ENCODE peak calls at places on chromosomes 6 and 20, in six cellular contexts. Y is nephron progenitor cell, M is endothelial cell, B is ovary, T is heart right ventricle, W is cardiac muscle cell. Q is an unnamed sample.

GRCh38 chr6:120735641-120736040 is 598.6 kb downstream of the TBC1D32 start:
- DNase-seq in Y (no peak), M (no peak), B (no peak), T (no peak), W (no peak), Q (no peak)

GRCh38 chr6:3317741-3318211 is 59.0 kb downstream of the PSMG4 start:
- DNase-seq in Y (no peak), M (no peak), B (no peak), T (no peak), W (no peak), Q (no peak)

GRCh38 chr6:44059359-44060342 is 67.6 kb downstream of the MRPL14 start:
- DNase-seq in Y (no peak), M (no peak), B (no peak), T (no peak), W (no peak), Q (peak; percentile 66)

GRCh38 chr6:118967239-118967638 is 32.3 kb upstream of the MCM9 start:
- DNase-seq in Y (no peak), M (no peak), B (no peak), T (no peak), W (no peak), Q (no peak)

GRCh38 chr20:37833172-37833915 is 69.6 kb upstream of the VSTM2L start:
- DNase-seq in Y (no peak), M (no peak), B (no peak), T (no peak), W (no peak), Q (no peak)

GRCh38 chr20:8365634-8366033 is 233.6 kb downstream of the PLCB1 start:
- DNase-seq in Y (no peak), M (no peak), B (no peak), T (no peak), W (no peak), Q (no peak)

GRCh38 chr6:67184405-67184804 is 1450.7 kb upstream of the ADGRB3 start:
- DNase-seq in Y (no peak), M (no peak), B (no peak), T (no peak), W (no peak), Q (no peak)

GRCh38 chr20:54347216-54347833 is 128.1 kb upstream of the DOK5 start:
- DNase-seq in Y (no peak), M (no peak), B (no peak), T (no peak), W (no peak), Q (no peak)

GRCh38 chr6:5174756-5175155 is 86.0 kb downstream of the LYRM4 start:
- DNase-seq in Y (no peak), M (no peak), B (no peak), T (no peak), W (no peak), Q (no peak)

GRCh38 chr6:14337157-14337556 is 219.6 kb downstream of the CD83 start:
- DNase-seq in Y (no peak), M (no peak), B (no peak), T (no peak), W (no peak), Q (no peak)

GRCh38 chr20:37518059-37518458 is 3.0 kb upstream of the NNAT start:
- DNase-seq in Y (no peak), M (no peak), B (no peak), T (no peak), W (no peak), Q (no peak)

GRCh38 chr6:44056392-44057237 is 70.6 kb downstream of the MRPL14 start:
- DNase-seq in Y (no peak), M (no peak), B (no peak), T (peak; percentile 74), W (no peak), Q (peak; percentile 72)

GRCh38 chr6:1100269-1100668 is 211.6 kb upstream of the FOXQ1 start:
- DNase-seq in Y (no peak), M (no peak), B (no peak), T (no peak), W (no peak), Q (no peak)
- TF ChIP-seq CTCF in Y (no peak), M (no peak), B (no peak), T (no peak), W (no peak), Q (no peak)

GRCh38 chr6:62891065-62891647 is 320.1 kb upstream of the FKBP1C start:
- DNase-seq in Y (no peak), M (no peak), B (no peak), T (no peak), W (peak; percentile 41), Q (no peak)
- TF ChIP-seq CTCF in Y (peak; percentile 56), M (peak; percentile 85), B (no peak), T (peak; percentile 16), W (peak; percentile 5), Q (no peak)

GRCh38 chr20:22581437-22582385 is 2.7 kb downstream of the FOXA2 start:
- DNase-seq in Y (peak; percentile 25), M (no peak), B (no peak), T (no peak), W (no peak), Q (no peak)

GRCh38 chr20:22582386-22582959 is 1.9 kb downstream of the FOXA2 start:
- DNase-seq in Y (no peak), M (peak; percentile 23), B (no peak), T (no peak), W (no peak), Q (no peak)

GRCh38 chr20:22583773-22584629 is at the start of gene FOXA2:
- DNase-seq in Y (peak; percentile 42), M (no peak), B (no peak), T (no peak), W (peak; percentile 10), Q (no peak)

GRCh38 chr20:22584630-22584921 is 204 bp upstream of the FOXA2 start:
- DNase-seq in Y (peak; percentile 32), M (no peak), B (no peak), T (no peak), W (no peak), Q (no peak)

GRCh38 chr20:22582960-22583772 is 1.2 kb downstream of the FOXA2 start:
- DNase-seq in Y (peak; percentile 49), M (peak; percentile 24), B (no peak), T (no peak), W (peak; percentile 20), Q (no peak)
- TF ChIP-seq CTCF in Y (no peak), M (no peak), B (no peak), T (no peak), W (no peak), Q (no peak)

GRCh38 chr6:32622545-32623401 is 14.4 kb upstream of the HLA-DQA1 start:
- DNase-seq in Y (peak; percentile 35), M (peak; percentile 7), B (no peak), T (no peak), W (peak; percentile 69), Q (no peak)
- TF ChIP-seq CTCF in Y (peak; percentile 63), M (no peak), B (no peak), T (peak; percentile 40), W (peak; percentile 41), Q (peak; percentile 35)

GRCh38 chr20:25066386-25066785 is 8.4 kb upstream of the ACSS1 start:
- DNase-seq in Y (no peak), M (no peak), B (no peak), T (no peak), W (no peak), Q (no peak)

GRCh38 chr20:25065044-25065624 is 7.2 kb upstream of the ACSS1 start:
- DNase-seq in Y (no peak), M (no peak), B (no peak), T (no peak), W (no peak), Q (no peak)

GRCh38 chr20:25064561-25064960 is 6.6 kb upstream of the ACSS1 start:
- DNase-seq in Y (no peak), M (no peak), B (no peak), T (no peak), W (no peak), Q (no peak)

GRCh38 chr20:25067102-25067987 is 9.4 kb upstream of the ACSS1 start:
- DNase-seq in Y (no peak), M (no peak), B (no peak), T (no peak), W (no peak), Q (no peak)

GRCh38 chr20:25065625-25066338 is 7.8 kb upstream of the ACSS1 start:
- DNase-seq in Y (peak; percentile 41), M (peak; percentile 54), B (peak; percentile 61), T (peak; percentile 60), W (no peak), Q (peak; percentile 64)
- TF ChIP-seq CTCF in Y (peak; percentile 63), M (peak; percentile 57), B (peak; percentile 88), T (peak; percentile 94), W (peak; percentile 83), Q (peak; percentile 89)

GRCh38 chr6:161374971-161375873 is 101.4 kb upstream of the AGPAT4 start:
- DNase-seq in Y (peak; percentile 23), M (peak; percentile 30), B (peak; percentile 32), T (peak; percentile 36), W (peak; percentile 48), Q (peak; percentile 62)
- TF ChIP-seq CTCF in Y (peak; percentile 19), M (no peak), B (no peak), T (no peak), W (peak; percentile 28), Q (no peak)

GRCh38 chr6:73264446-73264845 is 1.4 kb upstream of the KHDC1 start:
- DNase-seq in Y (no peak), M (no peak), B (no peak), T (no peak), W (no peak), Q (no peak)

GRCh38 chr6:73263570-73263909 is 544 bp upstream of the KHDC1 start:
- DNase-seq in Y (no peak), M (no peak), B (no peak), T (no peak), W (no peak), Q (no peak)

GRCh38 chr6:73258721-73259120 is 4.3 kb downstream of the KHDC1 start:
- DNase-seq in Y (no peak), M (no peak), B (no peak), T (no peak), W (no peak), Q (no peak)

DNA sequence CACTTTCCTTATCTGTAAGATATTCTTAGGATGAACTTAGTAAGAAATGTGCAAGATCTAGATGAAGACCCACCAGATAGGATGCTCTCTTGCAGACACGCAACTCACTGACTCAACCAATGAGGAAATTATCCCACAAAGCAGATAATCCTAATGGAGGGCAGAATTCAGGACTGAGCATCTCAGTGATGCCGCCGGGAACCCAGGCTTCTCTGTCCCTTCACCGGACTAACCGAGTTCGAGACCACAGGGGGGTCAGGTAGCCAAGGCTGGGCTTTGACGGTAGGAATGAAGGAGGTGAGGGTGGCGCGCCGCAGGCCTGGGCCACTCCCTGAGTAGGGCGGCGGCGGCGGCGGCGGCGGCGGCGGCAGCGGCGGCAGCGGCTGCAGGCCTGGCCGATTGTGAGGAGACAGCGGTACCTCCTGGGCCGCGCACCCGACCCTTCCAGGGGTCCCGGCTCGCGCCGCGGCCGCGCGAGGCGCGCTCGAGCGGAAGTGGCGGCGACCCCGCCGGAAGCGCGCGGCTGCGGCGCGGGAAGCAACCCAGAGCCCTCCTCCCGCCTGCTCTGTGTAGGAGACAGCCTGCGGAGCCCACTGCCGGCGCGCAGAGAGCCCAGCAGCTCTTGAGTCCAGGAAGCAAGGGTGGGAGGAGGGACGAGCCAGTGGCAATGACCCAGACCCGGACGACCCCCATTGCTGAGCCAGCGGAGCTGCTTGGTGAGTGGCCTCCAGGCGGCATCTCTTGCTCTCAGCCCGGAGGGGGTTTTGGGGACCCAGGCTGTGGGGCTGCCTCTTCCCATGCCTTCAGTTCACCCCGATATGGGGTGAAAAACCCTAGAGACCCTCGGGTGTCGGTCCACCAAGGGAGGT is at the start of gene KHDC1:
- DNase-seq in Y (peak; percentile 77), M (peak; percentile 58), B (peak; percentile 53), T (peak; percentile 13), W (peak; percentile 86), Q (peak; percentile 33)
- TF ChIP-seq CTCF in Y (no peak), M (no peak), B (no peak), T (no peak), W (peak; percentile 2), Q (no peak)